ENCODE peak calls at places on chromosome 5, in four cellular contexts. D is GM13977, O is epithelial cell of esophagus, H is PC-3. A is an unnamed sample.

GRCh38 chr5:143086851-143087637 is 316.4 kb downstream of the NR3C1 start:
- DNase-seq in D (no peak), O (peak), H (peak), A (peak)

GRCh38 chr5:108380531-108381021 is 1.3 kb downstream of the FBXL17 start:
- DNase-seq in D (peak), O (peak), H (peak), A (peak)

GRCh38 chr5:124453221-124454032 is 293.0 kb downstream of the ZNF608 start:
- DNase-seq in D (peak), O (peak), H (peak), A (no peak)

GRCh38 chr5:33938507-33938796 is 2.3 kb downstream of the RXFP3 start:
- DNase-seq in D (no peak), O (no peak), H (no peak), A (no peak)

GRCh38 chr5:122908662-122909061 is 63.2 kb downstream of the SNX24 start:
- DNase-seq in D (no peak), O (no peak), H (no peak), A (no peak)

GRCh38 chr5:100644206-100644605 is 109.0 kb downstream of the FAM174A start:
- DNase-seq in D (no peak), O (no peak), H (peak), A (no peak)

GRCh38 chr5:67246108-67246507 is 49.5 kb upstream of the CD180 start:
- DNase-seq in D (peak), O (peak), H (peak), A (peak)

GRCh38 chr5:105968961-105969360 is 1701.8 kb downstream of the EFNA5 start:
- DNase-seq in D (no peak), O (peak), H (no peak), A (no peak)

GRCh38 chr5:131513780-131514179 is 121.2 kb downstream of the RAPGEF6 start:
- DNase-seq in D (no peak), O (no peak), H (no peak), A (no peak)

GRCh38 chr5:76337949-76338589 is 65.0 kb upstream of the IQGAP2 start:
- DNase-seq in D (peak), O (peak), H (peak), A (peak)

DNA sequence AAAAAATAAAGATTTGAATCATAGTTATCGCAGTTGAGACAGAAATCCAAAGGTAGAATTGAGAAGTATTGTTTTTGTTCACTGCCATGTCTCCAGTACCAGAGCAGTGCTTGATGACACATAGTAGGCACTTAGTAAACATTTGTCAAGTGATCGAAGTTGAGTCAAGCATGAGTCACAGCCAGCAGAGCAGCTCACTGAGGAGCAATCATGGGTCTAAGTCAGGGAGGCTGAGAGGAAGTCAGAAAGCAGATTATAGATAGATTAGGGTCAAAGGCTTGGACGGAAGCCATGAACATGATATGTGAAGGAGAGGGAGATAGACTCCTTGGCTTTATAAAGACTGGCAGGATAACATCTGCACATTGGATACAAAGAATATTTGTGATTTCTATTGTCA is 168.3 kb downstream of the RAB3C start:
- DNase-seq in D (no peak), O (peak), H (peak), A (no peak)
- TF ChIP-seq CTCF in D (no peak), O (no peak), H (no peak), A (no peak)

DNA sequence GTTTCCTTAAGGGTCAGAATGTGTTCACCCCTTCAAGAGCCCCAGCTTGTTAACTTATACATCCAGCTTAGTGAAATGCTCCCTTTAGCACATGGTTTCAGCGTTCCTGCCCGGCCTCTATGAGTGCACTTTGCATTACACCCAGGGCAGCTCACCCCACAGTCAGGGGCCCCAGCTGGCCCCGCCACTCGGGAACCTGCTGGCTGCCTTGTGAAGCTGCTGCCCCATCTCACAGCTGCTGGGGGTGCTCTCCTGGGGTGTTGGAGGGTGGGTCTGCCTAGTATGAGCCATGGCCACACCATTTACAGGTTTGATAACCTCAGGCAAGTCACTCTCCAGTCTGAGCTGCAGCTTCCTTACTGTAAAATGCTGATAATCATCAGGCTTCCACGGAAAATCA is 32.2 kb downstream of the HRH2 start:
- DNase-seq in D (no peak), O (no peak), H (no peak), A (no peak)
- TF ChIP-seq CTCF in D (no peak), O (no peak), H (no peak), A (no peak)

DNA sequence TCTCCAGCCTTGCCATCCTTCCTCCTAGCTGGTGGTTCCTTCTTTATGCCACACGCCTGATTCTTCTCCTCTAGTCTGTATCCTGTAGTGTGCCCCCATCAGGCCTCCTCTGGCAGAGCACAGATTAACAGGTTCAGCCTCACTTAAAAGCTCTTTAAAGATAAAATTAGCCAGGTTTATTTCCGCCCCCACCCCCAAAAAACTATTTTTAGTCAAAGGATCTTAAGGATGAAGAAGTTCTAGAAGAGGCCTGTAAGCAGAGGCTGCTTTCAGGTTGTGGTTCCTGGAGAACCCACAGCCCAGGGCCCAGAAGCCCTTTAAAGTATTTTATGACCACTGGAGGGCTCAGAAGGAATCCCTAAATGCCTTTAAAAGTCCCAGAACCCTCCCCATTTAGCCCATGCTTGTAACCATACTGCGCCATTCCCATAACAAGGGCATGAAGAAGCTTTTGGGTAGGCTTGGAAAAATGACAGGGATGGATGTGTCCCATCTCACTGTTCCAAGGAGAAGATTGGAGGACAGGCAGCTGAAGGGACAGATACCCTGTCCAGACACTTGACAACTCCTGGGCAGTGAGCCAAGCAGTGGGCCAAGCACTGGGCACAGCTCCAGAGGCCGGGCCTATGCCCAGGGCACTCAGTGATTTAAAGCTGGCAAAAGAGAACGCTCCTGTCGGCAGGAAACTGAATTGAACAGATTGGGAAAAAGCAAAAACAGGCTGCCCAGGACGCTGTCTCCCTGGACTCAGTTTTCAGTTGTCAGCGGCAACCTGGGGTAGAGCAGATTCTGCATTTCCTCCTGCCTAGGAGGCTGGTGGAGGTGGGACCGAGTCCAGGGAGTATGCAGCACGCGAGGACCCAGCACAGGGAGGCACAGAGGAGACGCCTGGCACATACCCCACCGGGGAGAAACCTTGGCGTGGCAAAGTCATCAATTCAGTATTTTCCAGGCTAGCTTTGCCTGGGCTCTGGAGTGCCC is 106.3 kb upstream of the SSBP2 start:
- DNase-seq in D (no peak), O (peak), H (peak), A (no peak)
- TF ChIP-seq CTCF in D (peak), O (peak), H (peak), A (peak)

DNA sequence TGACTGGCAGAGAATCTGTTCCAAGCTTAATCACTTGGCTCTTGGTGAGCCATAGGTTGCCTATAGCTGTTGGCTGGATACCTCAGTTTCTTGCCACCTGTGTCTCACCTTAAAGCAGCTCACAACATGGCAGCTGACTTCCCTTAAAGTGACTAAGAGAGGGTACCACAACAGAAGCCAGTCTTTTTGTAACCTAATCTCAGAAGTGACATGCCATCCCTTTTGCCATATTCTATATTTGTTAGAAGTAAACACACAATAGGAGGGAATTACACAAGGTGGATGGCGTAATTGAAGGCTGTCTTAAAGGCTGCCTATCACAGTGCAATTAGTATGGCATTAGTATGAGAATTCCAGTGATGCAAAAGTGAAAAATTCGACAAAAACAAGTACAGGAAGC is 28.1 kb downstream of the NIPBL start:
- DNase-seq in D (no peak), O (peak), H (no peak), A (no peak)
- TF ChIP-seq CTCF in D (no peak), O (no peak), H (no peak), A (no peak)

DNA sequence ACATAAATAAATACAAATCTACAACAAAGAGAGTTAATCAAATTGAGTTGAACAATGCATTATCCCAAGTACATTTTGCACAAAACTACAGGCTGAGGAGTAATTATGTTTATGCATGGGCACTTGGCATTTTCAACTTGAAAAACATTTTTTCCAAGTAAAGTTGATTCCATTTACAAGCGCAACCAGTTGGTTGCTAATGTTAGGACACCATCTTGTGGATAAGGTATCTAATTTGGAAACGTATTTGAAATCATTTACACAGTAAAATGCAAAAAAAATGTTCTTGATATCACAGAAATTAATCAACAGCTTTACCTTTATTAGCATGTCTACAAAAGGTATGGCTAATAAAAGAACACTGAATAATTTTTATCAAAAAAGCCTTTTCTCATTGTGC is 18.8 kb downstream of the FTMT start:
- DNase-seq in D (no peak), O (peak), H (peak), A (no peak)
- TF ChIP-seq CTCF in D (no peak), O (peak), H (peak), A (no peak)

GRCh38 chr5:50440651-50441478 is at the start of gene EMB:
- DNase-seq in D (peak), O (peak), H (peak), A (peak)
- TF ChIP-seq CTCF in D (peak), O (peak), H (no peak), A (peak)